ENCODE peak calls at places on chromosome 19, in eight cellular contexts. D is foreskin fibroblast, M is cardiac muscle cell, P is Right ventricle myocardium superior, W is amygdala, J is HS-27A, K is endodermal cell, Y is anterior cingulate cortex. L is an unnamed sample.

GRCh38 chr19:3047307-3048189 is 14.7 kb downstream of the TLE5 start:
- DNase-seq in K (peak; percentile 97), P (peak; percentile 90), J (no peak), Y (no peak), M (peak; percentile 80), D (peak; percentile 77), W (no peak), L (peak; percentile 79)

GRCh38 chr19:14654786-14655185 is 19.9 kb downstream of the ADGRE3 start:
- DNase-seq in Y (no peak), M (no peak), P (no peak), K (no peak), J (no peak), D (no peak), W (no peak), L (no peak)

GRCh38 chr19:5676711-5677110 is 3.6 kb downstream of the MICOS13 start:
- DNase-seq in J (no peak), K (peak; percentile 48), W (no peak), P (no peak), Y (no peak), D (no peak), M (no peak), L (no peak)

GRCh38 chr19:46860846-46861690 is at the start of gene ARHGAP35:
- DNase-seq in P (peak; percentile 76), J (no peak), Y (no peak), D (peak; percentile 86), K (peak; percentile 65), M (no peak), W (no peak), L (peak; percentile 85)

GRCh38 chr19:35911790-35912189 is 3.7 kb upstream of the TYROBP start:
- DNase-seq in K (no peak), W (no peak), D (no peak), P (no peak), J (no peak), M (no peak), Y (no peak), L (no peak)

GRCh38 chr19:41427647-41428480 is 690 bp upstream of the B3GNT8 start:
- DNase-seq in D (peak; percentile 10), J (no peak), M (peak; percentile 20), K (peak; percentile 82), P (peak; percentile 58), Y (peak; percentile 13), W (no peak), L (no peak)

GRCh38 chr19:18173572-18174294 is at the start of gene IFI30:
- DNase-seq in Y (no peak), W (no peak), K (peak; percentile 93), M (peak; percentile 58), J (no peak), D (no peak), P (peak; percentile 88), L (peak; percentile 68)

GRCh38 chr19:43639507-43640423 is at the start of gene CADM4:
- DNase-seq in K (peak; percentile 82), Y (no peak), D (no peak), W (no peak), J (no peak), M (peak; percentile 71), P (peak; percentile 47), L (peak; percentile 72)

GRCh38 chr19:20278342-20278741 is 111.3 kb downstream of the ZNF486 start:
- DNase-seq in Y (no peak), W (no peak), K (peak; percentile 74), P (no peak), D (peak; percentile 14), J (no peak), M (no peak), L (no peak)